ENCODE peak calls at places on chromosomes 11 and 22, in five cellular contexts. G is body of pancreas, V is NB4, H is heart right ventricle, D is IMR-90. J is an unnamed sample.

GRCh38 chr11:64763804-64764611 is 4.2 kb upstream of the PYGM start:
- DNase-seq in D (no peak), H (no peak), G (no peak), V (peak), J (no peak)

GRCh38 chr22:31346733-31347250 is 646 bp upstream of the PATZ1 start:
- DNase-seq in G (peak), H (peak), D (peak), V (peak), J (peak)

GRCh38 chr11:1760351-1761109 is 3.2 kb downstream of the CTSD start:
- DNase-seq in G (peak), V (no peak), H (peak), D (peak), J (no peak)

GRCh38 chr11:29159552-29160465 is 857.0 kb downstream of the KCNA4 start:
- DNase-seq in D (peak), G (peak), V (peak), H (no peak), J (peak)

GRCh38 chr11:43933608-43934358 is 8.7 kb upstream of the C11orf96 start:
- DNase-seq in V (no peak), G (no peak), D (peak), H (no peak), J (no peak)

GRCh38 chr22:41410311-41410751 is 28.6 kb downstream of the TEF start:
- DNase-seq in H (peak), G (peak), V (no peak), D (no peak), J (no peak)

GRCh38 chr11:13944801-13945505 is 17.6 kb upstream of the SPON1 start:
- DNase-seq in H (no peak), V (no peak), G (no peak), D (no peak), J (no peak)

GRCh38 chr11:113974741-113975470 is at the start of gene HTR3A:
- DNase-seq in V (peak), G (peak), D (no peak), H (peak), J (peak)

GRCh38 chr11:121418625-121419114 is 33.4 kb upstream of the SORL1 start:
- DNase-seq in D (no peak), G (no peak), V (peak), H (no peak), J (no peak)

GRCh38 chr22:24830205-24830979 is 24.4 kb downstream of the SGSM1 start:
- DNase-seq in D (no peak), V (no peak), G (no peak), H (no peak), J (no peak)

GRCh38 chr11:113151502-113151901 is 162.9 kb upstream of the TTC12 start:
- DNase-seq in H (no peak), D (no peak), G (no peak), V (no peak), J (no peak)

GRCh38 chr22:40331706-40332105 is 14.6 kb upstream of the ADSL start:
- DNase-seq in H (no peak), D (no peak), G (no peak), V (no peak), J (no peak)

GRCh38 chr11:121459413-121460041 is 6.8 kb upstream of the SORL1-AS1 start:
- DNase-seq in V (peak), D (no peak), H (no peak), G (no peak), J (no peak)

GRCh38 chr11:114171257-114172054 is 111.9 kb downstream of the ZBTB16 start:
- DNase-seq in H (peak), V (no peak), G (peak), D (no peak), J (no peak)

GRCh38 chr22:17436981-17437410 is 67.7 kb downstream of the CECR2 start:
- DNase-seq in H (no peak), D (no peak), V (no peak), G (no peak), J (no peak)

GRCh38 chr22:48654492-48654891 is 1173.2 kb downstream of the BRD1 start:
- DNase-seq in D (no peak), G (no peak), V (no peak), H (no peak), J (no peak)

GRCh38 chr11:120660024-120660565 is 148.5 kb downstream of the GRIK4 start:
- DNase-seq in V (peak), G (peak), H (no peak), D (peak), J (no peak)

GRCh38 chr11:1879941-1880720 is 11.6 kb downstream of the PRR33 start:
- DNase-seq in D (no peak), G (no peak), V (peak), H (peak), J (no peak)

GRCh38 chr11:120340529-120340928 is 4.3 kb downstream of the ARHGEF12 start:
- DNase-seq in H (no peak), V (no peak), G (no peak), D (peak), J (no peak)

GRCh38 chr22:18975434-18976196 is 39.5 kb upstream of the PRODH start:
- DNase-seq in H (no peak), V (no peak), D (no peak), G (peak), J (no peak)

GRCh38 chr22:22375586-22376351 is 131.2 kb downstream of the VPREB1 start:
- DNase-seq in G (no peak), V (no peak), H (no peak), D (no peak), J (no peak)

GRCh38 chr22:40007826-40008710 is 13.3 kb downstream of the FAM83F start:
- DNase-seq in G (no peak), V (peak), H (no peak), D (no peak), J (no peak)

GRCh38 chr11:66851251-66851620 is 5.6 kb upstream of the LRFN4 start:
- DNase-seq in V (no peak), G (no peak), D (no peak), H (no peak), J (no peak)

GRCh38 chr22:38724176-38724575 is 18.4 kb downstream of the GTPBP1 start:
- DNase-seq in D (no peak), V (no peak), H (no peak), G (peak), J (no peak)

GRCh38 chr22:43413826-43414225 is 2.0 kb downstream of the MPPED1 start:
- DNase-seq in H (no peak), G (no peak), D (no peak), V (no peak), J (no peak)

GRCh38 chr11:38384568-38384967 is 1786.5 kb upstream of the RAG2 start:
- DNase-seq in G (no peak), V (no peak), H (no peak), D (no peak), J (no peak)

GRCh38 chr22:20494978-20495860 is at the start of gene KLHL22:
- DNase-seq in D (peak), G (peak), H (peak), V (peak), J (peak)

GRCh38 chr11:130426223-130427048 is 2.0 kb downstream of the ADAMTS8 start:
- DNase-seq in V (no peak), H (no peak), D (no peak), G (no peak), J (no peak)

GRCh38 chr11:130427049-130427388 is 1.4 kb downstream of the ADAMTS8 start:
- DNase-seq in V (no peak), H (no peak), G (no peak), D (no peak), J (no peak)

GRCh38 chr11:130428271-130428670 is at the start of gene ADAMTS8:
- DNase-seq in G (no peak), D (no peak), V (peak), H (no peak), J (no peak)

GRCh38 chr11:130428692-130429681 is 578 bp upstream of the ADAMTS8 start:
- DNase-seq in G (no peak), V (no peak), D (no peak), H (no peak), J (no peak)

DNA sequence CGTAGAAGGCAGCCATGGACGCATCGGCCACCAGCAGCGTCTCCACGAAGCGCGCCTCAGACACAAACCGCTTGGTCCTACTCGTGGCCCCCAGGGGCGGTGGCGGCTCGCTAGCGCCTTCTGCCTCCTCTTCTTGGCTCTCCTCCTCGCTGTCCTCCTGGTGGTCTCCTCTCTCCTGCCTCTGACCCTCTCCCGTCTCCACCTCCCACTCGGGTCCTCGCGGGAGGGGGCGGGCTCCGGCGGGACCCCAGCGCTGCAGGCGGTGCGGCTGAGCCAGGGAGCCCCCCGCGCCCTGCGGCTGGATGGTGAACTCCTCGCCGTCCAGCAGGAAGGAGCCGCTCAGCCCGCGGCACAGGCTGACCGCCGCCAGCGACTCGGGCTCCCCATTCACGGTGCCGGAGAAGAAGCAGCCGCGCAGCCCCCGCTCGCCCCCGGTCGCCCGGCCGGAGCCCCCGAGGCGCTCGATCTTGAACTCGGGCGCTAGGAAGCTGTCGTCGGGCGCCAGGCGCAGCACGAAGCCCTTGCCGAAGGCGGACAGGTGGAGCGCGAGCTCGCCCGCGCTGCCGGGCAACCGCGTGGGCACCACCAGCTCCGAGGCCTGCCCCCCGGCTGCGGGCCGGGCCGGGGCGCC is 713 bp downstream of the ADAMTS8 start:
- DNase-seq in H (no peak), G (no peak), D (no peak), V (no peak), J (no peak)
- TF ChIP-seq CTCF in H (no peak), G (no peak), D (peak), V (no peak), J (no peak)

GRCh38 chr11:119334173-119334930 is at the start of gene RNF26:
- DNase-seq in D (peak), G (peak), H (peak), V (peak), J (peak)
- TF ChIP-seq CTCF in D (no peak), G (no peak), H (no peak), V (no peak), J (no peak)

GRCh38 chr11:94507485-94507884 is 4.8 kb upstream of the C11orf97 start:
- DNase-seq in V (peak), H (no peak), G (no peak), D (no peak), J (no peak)

GRCh38 chr11:94515398-94515797 is 3.1 kb downstream of the C11orf97 start:
- DNase-seq in H (no peak), V (no peak), D (no peak), G (no peak), J (no peak)

GRCh38 chr11:94516725-94517124 is 4.5 kb downstream of the C11orf97 start:
- DNase-seq in D (no peak), H (no peak), V (no peak), G (no peak), J (no peak)

GRCh38 chr11:94513091-94513490 is 830 bp downstream of the C11orf97 start:
- DNase-seq in G (no peak), V (peak), D (no peak), H (no peak), J (no peak)

DNA sequence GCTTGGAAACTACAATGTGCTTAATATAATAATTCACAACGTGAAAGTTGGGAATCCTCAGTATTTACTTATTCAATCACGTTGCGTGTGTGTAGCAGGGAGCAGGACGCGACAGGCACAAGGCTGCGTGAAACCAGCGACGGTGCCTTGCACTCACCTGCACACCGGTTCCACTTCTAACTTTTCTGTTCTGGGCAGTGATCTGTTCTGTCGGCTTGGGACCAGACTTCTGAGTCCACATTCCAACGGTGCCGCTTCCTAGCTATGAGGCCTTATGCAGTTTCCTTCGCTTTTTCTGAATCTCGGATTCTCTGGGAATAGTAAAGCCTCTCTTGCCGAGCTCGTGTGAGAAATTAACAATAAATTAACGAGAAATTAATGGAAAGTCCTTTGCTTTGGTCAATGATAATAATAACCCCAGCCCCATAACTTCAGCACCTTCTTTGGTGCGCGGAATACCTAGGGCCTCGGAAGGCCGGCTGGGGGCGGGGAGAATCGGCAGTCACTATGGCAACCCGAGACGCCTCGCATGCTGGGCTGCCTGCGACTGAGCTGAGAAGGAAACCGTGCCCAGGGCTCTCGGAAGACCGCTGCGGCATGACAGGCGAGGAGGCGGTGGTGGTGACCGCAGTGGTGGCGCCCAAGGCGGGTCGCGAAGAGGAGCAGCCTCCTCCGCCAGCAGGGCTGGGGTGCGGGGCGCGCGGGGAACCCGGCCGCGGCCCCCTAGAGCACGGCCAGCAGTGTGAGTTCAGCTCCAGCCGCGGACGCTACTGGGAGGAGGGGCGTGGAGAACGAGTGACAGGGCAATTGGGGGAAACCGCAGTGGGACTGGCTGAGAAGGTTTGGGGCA is at the start of gene C11orf97:
- DNase-seq in V (peak), G (peak), H (peak), D (peak), J (peak)
- TF ChIP-seq CTCF in V (no peak), G (no peak), H (no peak), D (no peak), J (no peak)

DNA sequence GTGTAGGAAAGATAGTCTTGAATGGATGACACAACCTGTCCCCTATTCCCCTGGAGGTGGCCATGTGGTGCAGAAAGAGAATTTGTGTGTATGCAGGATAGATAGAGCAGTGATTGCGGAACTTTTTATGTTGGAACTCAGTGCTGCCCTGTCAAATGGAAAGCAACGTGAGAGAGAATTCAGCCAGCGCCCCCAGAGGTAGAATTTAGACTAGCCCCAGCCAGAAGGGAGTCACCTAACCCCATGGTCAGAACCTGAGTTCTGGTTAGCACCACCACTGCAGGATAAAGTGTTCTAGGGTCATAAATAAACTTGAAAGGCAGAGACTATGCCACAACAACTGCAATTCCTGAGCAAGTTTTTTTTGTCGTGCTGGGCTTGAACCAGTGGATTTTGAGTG is 152.9 kb upstream of the GRIA4 start:
- DNase-seq in G (no peak), H (no peak), V (peak), D (no peak), J (no peak)
- TF ChIP-seq CTCF in G (no peak), H (no peak), V (peak), D (no peak), J (no peak)

GRCh38 chr11:70503878-70504240 is 105.5 kb downstream of the CTTN start:
- DNase-seq in D (no peak), G (no peak), V (no peak), H (no peak), J (no peak)
- TF ChIP-seq CTCF in D (peak), G (no peak), V (peak), H (peak), J (no peak)

GRCh38 chr22:26321469-26321913 is 107.6 kb upstream of the ASPHD2 start:
- DNase-seq in D (peak), H (peak), G (no peak), V (no peak), J (no peak)
- TF ChIP-seq CTCF in D (no peak), H (no peak), G (no peak), V (no peak), J (no peak)

DNA sequence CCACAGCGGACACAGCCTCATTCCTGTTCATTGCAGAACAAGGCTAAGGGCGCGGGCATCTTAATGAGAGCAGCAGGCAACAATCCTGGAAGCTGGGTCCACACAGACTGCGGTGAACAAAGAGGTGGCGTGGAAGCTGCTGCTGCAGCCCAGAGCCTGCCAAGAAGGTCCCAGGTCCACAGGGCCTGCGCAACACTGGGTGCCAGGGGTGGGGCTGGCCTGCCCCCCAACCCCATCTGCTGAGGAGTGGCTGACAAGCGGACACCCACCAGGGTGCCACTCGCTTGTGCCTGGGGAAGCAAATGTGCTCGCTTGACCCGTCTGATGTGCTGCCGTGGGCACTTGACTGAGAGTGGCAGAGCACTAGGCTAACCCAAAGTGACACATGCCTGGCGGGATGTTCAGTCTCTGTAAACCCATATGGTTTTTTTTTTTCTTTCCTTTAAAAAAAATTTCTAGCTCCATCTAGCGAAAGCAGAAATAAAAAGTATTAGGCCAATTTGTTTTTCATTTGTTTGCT is 83.2 kb upstream of the PITPNB start:
- DNase-seq in D (no peak), H (no peak), G (no peak), V (no peak), J (no peak)
- TF ChIP-seq CTCF in D (no peak), H (no peak), G (no peak), V (no peak), J (no peak)

GRCh38 chr11:101345891-101346290 is 216.3 kb upstream of the PGR start:
- DNase-seq in H (no peak), D (no peak), V (no peak), G (no peak), J (no peak)
- TF ChIP-seq CTCF in H (no peak), D (no peak), V (no peak), G (no peak), J (no peak)